ENCODE peak calls at places on chromosomes 12 and 14, in ten cellular contexts. S, X, B, D, A, V, P, N, H and E are unnamed samples.

GRCh38 chr14:59332727-59333126 is 132.5 kb downstream of the GPR135 start:
- DNase-seq in P (no peak), N (no peak), B (peak; percentile 90), S (peak; percentile 26), V (no peak), H (no peak), X (no peak), A (no peak), D (peak; percentile 97), E (no peak)

GRCh38 chr12:51970904-51971646 is 19.6 kb downstream of the ACVR1B start:
- DNase-seq in A (no peak), D (peak; percentile 80), P (no peak), X (no peak), B (peak; percentile 24), N (peak; percentile 65), S (peak; percentile 87), H (no peak), V (no peak), E (peak; percentile 21)

GRCh38 chr12:32836710-32837109 is 59.9 kb downstream of the PKP2 start:
- DNase-seq in V (no peak), A (no peak), S (peak; percentile 18), D (no peak), P (no peak), B (no peak), N (no peak), X (no peak), H (no peak), E (no peak)

GRCh38 chr12:2382391-2383155 is 329.8 kb downstream of the CACNA1C start:
- DNase-seq in S (no peak), H (no peak), A (no peak), V (no peak), X (no peak), B (peak; percentile 40), D (peak; percentile 51), P (no peak), N (no peak), E (no peak)

GRCh38 chr12:122159879-122160278 is 14.1 kb downstream of the IL31 start:
- DNase-seq in N (no peak), D (no peak), X (no peak), H (no peak), A (no peak), S (no peak), V (no peak), P (no peak), B (no peak), E (no peak)

GRCh38 chr12:26026713-26027112 is 68.2 kb downstream of the RASSF8 start:
- DNase-seq in P (no peak), H (no peak), V (no peak), B (no peak), A (no peak), X (no peak), D (no peak), N (no peak), S (no peak), E (no peak)

GRCh38 chr14:53533384-53533975 is 380.4 kb upstream of the DDHD1 start:
- DNase-seq in N (no peak), B (no peak), V (no peak), D (no peak), A (no peak), H (no peak), P (no peak), X (no peak), S (no peak), E (no peak)

GRCh38 chr14:68727315-68728078 is 65.4 kb downstream of the ZFP36L1 start:
- DNase-seq in V (no peak), D (no peak), X (no peak), S (no peak), N (no peak), B (no peak), P (no peak), H (no peak), A (no peak), E (peak; percentile 18)

GRCh38 chr12:75623631-75624118 is 112.3 kb upstream of the KRR1 start:
- DNase-seq in X (no peak), P (no peak), N (no peak), H (no peak), B (peak; percentile 61), D (peak; percentile 33), V (no peak), A (no peak), S (peak; percentile 53), E (no peak)

GRCh38 chr12:86233126-86233525 is 23.1 kb downstream of the MGAT4C start:
- DNase-seq in P (no peak), D (no peak), B (no peak), A (no peak), S (no peak), H (no peak), N (no peak), V (no peak), X (no peak), E (no peak)

GRCh38 chr12:116615141-116615861 is 56.1 kb downstream of the MAP1LC3B2 start:
- DNase-seq in X (no peak), N (peak; percentile 69), B (no peak), A (no peak), H (no peak), P (no peak), V (no peak), D (no peak), S (no peak), E (no peak)

GRCh38 chr14:77649326-77649725 is 32.9 kb upstream of the SPTLC2 start:
- DNase-seq in V (no peak), X (no peak), H (no peak), A (no peak), B (peak; percentile 10), D (peak; percentile 18), S (no peak), N (no peak), P (no peak), E (no peak)

GRCh38 chr14:101318271-101318670 is 243.0 kb upstream of the DIO3 start:
- DNase-seq in P (no peak), B (no peak), X (no peak), H (no peak), D (no peak), N (no peak), S (no peak), V (no peak), A (no peak), E (no peak)

GRCh38 chr12:121038861-121039654 is at the start of gene OASL:
- DNase-seq in S (peak; percentile 88), H (peak; percentile 36), A (peak; percentile 11), B (no peak), X (no peak), D (no peak), N (no peak), P (no peak), V (no peak), E (peak; percentile 75)

GRCh38 chr12:50317198-50317597 is 33.9 kb upstream of the LIMA1 start:
- DNase-seq in A (no peak), X (no peak), S (no peak), H (no peak), D (no peak), B (no peak), N (no peak), P (no peak), V (no peak), E (no peak)

GRCh38 chr12:124756730-124757129 is 106.9 kb downstream of the SCARB1 start:
- DNase-seq in H (no peak), X (no peak), B (no peak), S (no peak), D (no peak), V (no peak), P (no peak), N (no peak), A (no peak), E (no peak)
- H3K4me1 ChIP-seq in H (peaks cover 28% of the 10 kb centered on the region), X (peaks cover 72% of the 10 kb centered on the region), B (peaks cover 28% of the 10 kb centered on the region), S (peaks cover 15% of the 10 kb centered on the region), D (peaks cover 12% of the 10 kb centered on the region), V (peaks cover 19% of the 10 kb centered on the region), P (peaks cover 46% of the 10 kb centered on the region), N (peaks cover 11% of the 10 kb centered on the region), A (peaks cover 21% of the 10 kb centered on the region), E (peaks cover 7% of the 10 kb centered on the region)

DNA sequence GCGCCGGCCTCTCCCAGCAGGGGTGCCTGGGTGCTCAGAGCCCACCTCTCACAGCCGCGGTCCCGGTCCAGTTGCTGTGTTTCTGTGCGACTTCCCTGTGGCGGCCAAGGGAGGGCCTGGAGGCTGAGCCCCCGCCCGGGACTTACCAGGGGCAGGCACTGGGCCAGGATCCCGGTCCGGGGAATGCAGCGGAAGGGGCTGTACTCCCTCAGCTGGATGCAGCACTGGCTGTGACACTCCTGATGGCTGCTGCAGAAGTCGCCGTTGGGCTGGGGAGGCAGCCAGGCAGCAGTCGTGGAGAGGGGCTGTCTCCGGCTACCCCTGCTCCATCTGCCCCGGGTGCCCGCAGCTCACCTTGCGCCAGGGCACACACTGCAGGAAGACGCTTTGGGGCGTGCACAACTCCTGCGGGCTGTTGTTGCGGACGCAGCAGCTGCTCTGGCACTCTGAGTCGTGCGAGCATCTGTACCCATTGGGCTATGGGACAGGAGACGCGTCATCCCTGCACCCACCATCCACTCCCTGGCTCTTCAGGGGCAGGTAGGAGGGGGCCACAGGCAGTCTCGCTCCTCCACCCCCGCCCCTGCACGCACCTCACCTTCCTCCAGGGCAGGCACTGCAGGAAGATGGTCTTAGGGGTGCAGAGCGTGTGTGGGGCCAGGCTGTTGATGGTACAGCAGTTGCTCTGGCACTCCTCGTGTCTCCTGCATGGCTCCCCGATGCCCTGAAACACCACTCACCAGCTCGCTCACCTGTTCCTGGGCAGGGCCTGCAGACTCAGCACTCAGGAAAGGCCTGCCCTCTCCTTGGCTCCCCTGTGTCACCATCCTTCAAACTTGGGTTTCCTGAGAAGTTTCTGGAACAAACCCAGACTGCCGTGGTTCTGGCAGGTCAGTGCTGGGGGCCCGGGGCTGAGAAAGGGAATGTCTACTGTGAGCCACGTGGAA is 6.0 kb downstream of the LRCOL1 start:
- DNase-seq in A (no peak), D (no peak), N (no peak), P (no peak), S (no peak), V (no peak), B (no peak), X (peak; percentile 64), H (no peak), E (no peak)
- H3K27me3 ChIP-seq in A (peaks cover 87% of the 10 kb centered on the region), D (peaks cover 30% of the 10 kb centered on the region), N (peaks cover 100% of the 10 kb centered on the region), P (peaks cover 13% of the 10 kb centered on the region), S (peaks cover 25% of the 10 kb centered on the region), V (no peaks in the 10 kb centered on the region), B (peaks cover 67% of the 10 kb centered on the region), X (peaks cover 90% of the 10 kb centered on the region), H (peaks cover 10% of the 10 kb centered on the region), E (peaks cover 5% of the 10 kb centered on the region)

GRCh38 chr14:81298911-81299310 is 78.2 kb upstream of the GTF2A1 start:
- DNase-seq in D (no peak), H (no peak), V (no peak), B (no peak), X (no peak), S (no peak), A (no peak), P (no peak), N (no peak), E (no peak)
- H3K4me1 ChIP-seq in D (no peaks in the 10 kb centered on the region), H (no peaks in the 10 kb centered on the region), V (peaks cover 1% of the 10 kb centered on the region), B (peaks cover 22% of the 10 kb centered on the region), X (no peaks in the 10 kb centered on the region), S (peaks cover 40% of the 10 kb centered on the region), A (no peaks in the 10 kb centered on the region), P (no peaks in the 10 kb centered on the region), N (peaks cover 9% of the 10 kb centered on the region), E (no peaks in the 10 kb centered on the region)

DNA sequence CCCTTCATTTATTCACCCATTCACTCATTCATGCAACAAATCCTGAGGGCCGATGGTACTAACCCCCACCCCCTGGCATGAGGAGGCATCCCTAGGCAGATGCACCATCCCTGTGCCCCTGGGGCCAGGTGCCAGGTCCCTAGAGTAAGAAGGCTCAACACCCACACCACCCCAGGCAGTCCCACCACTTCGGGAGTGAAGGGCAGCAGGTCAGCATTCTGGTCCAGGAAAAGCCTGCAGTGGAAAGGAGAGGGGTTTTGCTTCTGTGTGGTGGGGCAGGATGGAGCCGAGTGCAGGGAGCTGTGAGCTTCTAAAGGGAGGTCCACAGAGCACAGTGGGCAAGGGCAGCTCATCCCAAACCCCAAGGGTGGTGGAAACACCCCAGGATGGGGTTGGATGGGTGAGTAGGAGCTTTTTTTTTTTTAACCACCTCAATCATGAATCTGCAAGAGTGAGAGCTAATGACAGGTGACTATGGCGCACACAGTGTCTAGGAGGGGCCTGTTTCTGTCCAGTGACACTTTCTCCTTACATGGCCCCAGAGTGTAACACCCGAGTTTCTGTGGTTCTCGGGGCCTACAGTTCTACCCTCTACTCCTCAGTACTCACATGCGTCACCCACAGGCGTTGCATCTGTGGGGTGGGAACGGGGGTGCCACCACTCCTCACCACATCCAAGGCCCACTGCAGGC is 414.3 kb downstream of the TMEM121 start:
- DNase-seq in V (peak; percentile 27), H (no peak), X (no peak), N (no peak), P (no peak), D (no peak), S (no peak), A (no peak), B (no peak), E (no peak)
- H3K27me3 ChIP-seq in V (no peaks in the 10 kb centered on the region), H (no peaks in the 10 kb centered on the region), X (peaks cover 27% of the 10 kb centered on the region), N (no peaks in the 10 kb centered on the region), P (no peaks in the 10 kb centered on the region), D (no peaks in the 10 kb centered on the region), S (no peaks in the 10 kb centered on the region), A (no peaks in the 10 kb centered on the region), B (no peaks in the 10 kb centered on the region), E (no peaks in the 10 kb centered on the region)